ENCODE peak calls at places on chromosomes 2 and 18, in ten cellular contexts. G is omental fat pad; I is naive thymus-derived CD4-positive, alpha-beta T cell; A is activated CD8-positive, alpha-beta memory T cell treated with anti-CD3 and anti-CD28 coated beads for 48 hours; J is mesothelial cell of epicardium; E is nucleus accumbens; L is Kasumi-1; V is activated CD4-positive, alpha-beta T cell treated with anti-CD3 and anti-CD28 coated beads for 4 hours; Z is body of pancreas; X is NCI-H1105. B is an unnamed sample.

GRCh38 chr18:49944681-49945080 is 131.3 kb upstream of the ACAA2 start:
- DNase-seq in G (no peak), I (no peak), A (no peak), J (no peak), E (no peak), L (no peak), V (no peak), Z (peak; percentile 6), X (no peak), B (no peak)

GRCh38 chr2:236988690-236989639 is 96.7 kb upstream of the COPS8 start:
- DNase-seq in G (no peak), I (no peak), A (no peak), J (no peak), E (no peak), L (no peak), V (no peak), Z (peak; percentile 75), X (no peak), B (no peak)

GRCh38 chr2:151851761-151852160 is 23.5 kb upstream of the ARL5A start:
- DNase-seq in G (no peak), I (no peak), A (no peak), J (no peak), E (no peak), L (no peak), V (no peak), Z (no peak), X (no peak), B (no peak)

GRCh38 chr2:241666627-241667400 is 19.8 kb downstream of the DTYMK start:
- DNase-seq in G (no peak), I (no peak), A (no peak), J (peak; percentile 56), E (no peak), L (no peak), V (no peak), Z (no peak), X (no peak), B (no peak)

GRCh38 chr2:96508521-96509113 is 3.5 kb upstream of the NEURL3 start:
- DNase-seq in G (no peak), I (no peak), A (no peak), J (no peak), E (no peak), L (no peak), V (no peak), Z (no peak), X (no peak), B (no peak)

GRCh38 chr18:62737474-62737873 is 22.1 kb downstream of the PHLPP1 start:
- DNase-seq in G (no peak), I (no peak), A (no peak), J (no peak), E (no peak), L (no peak), V (no peak), Z (no peak), X (no peak), B (no peak)

GRCh38 chr2:20744366-20745335 is 77.7 kb downstream of the GDF7 start:
- DNase-seq in G (no peak), I (no peak), A (no peak), J (no peak), E (no peak), L (no peak), V (no peak), Z (no peak), X (no peak), B (no peak)

GRCh38 chr2:16663121-16663905 is 2.3 kb downstream of the CYRIA start:
- DNase-seq in G (no peak), I (no peak), A (no peak), J (no peak), E (no peak), L (no peak), V (no peak), Z (no peak), X (no peak), B (no peak)

GRCh38 chr18:59067873-59068272 is 71.8 kb upstream of the SEC11C start:
- DNase-seq in G (no peak), I (no peak), A (no peak), J (no peak), E (no peak), L (no peak), V (no peak), Z (peak; percentile 44), X (peak; percentile 39), B (no peak)

GRCh38 chr2:162085090-162085891 is 11.3 kb upstream of the DPP4 start:
- DNase-seq in G (no peak), I (no peak), A (no peak), J (no peak), E (no peak), L (no peak), V (no peak), Z (no peak), X (no peak), B (no peak)

GRCh38 chr2:105437708-105438103 is 38.9 kb upstream of the FHL2 start:
- DNase-seq in G (no peak), I (no peak), A (no peak), J (no peak), E (no peak), L (no peak), V (no peak), Z (no peak), X (no peak), B (no peak)

GRCh38 chr18:54242327-54242726 is 17.9 kb upstream of the MBD2 start:
- DNase-seq in G (no peak), I (no peak), A (no peak), J (no peak), E (no peak), L (no peak), V (no peak), Z (no peak), X (no peak), B (no peak)

GRCh38 chr2:173410579-173410978 is 55.9 kb downstream of the CDCA7 start:
- DNase-seq in G (no peak), I (no peak), A (no peak), J (no peak), E (no peak), L (no peak), V (no peak), Z (no peak), X (no peak), B (no peak)

GRCh38 chr18:70250781-70251180 is 38.1 kb upstream of the SOCS6 start:
- DNase-seq in G (no peak), I (no peak), A (no peak), J (no peak), E (no peak), L (no peak), V (no peak), Z (no peak), X (no peak), B (no peak)

GRCh38 chr2:45128580-45128997 is 119.3 kb upstream of the SIX2 start:
- DNase-seq in G (peak; percentile 74), I (no peak), A (no peak), J (no peak), E (no peak), L (no peak), V (no peak), Z (peak; percentile 51), X (no peak), B (no peak)

GRCh38 chr18:55455938-55456337 is 132.1 kb downstream of the TCF4 start:
- DNase-seq in G (no peak), I (no peak), A (no peak), J (no peak), E (no peak), L (no peak), V (no peak), Z (no peak), X (no peak), B (no peak)

GRCh38 chr2:235148201-235149170 is 196.7 kb downstream of the SH3BP4 start:
- DNase-seq in G (no peak), I (no peak), A (no peak), J (no peak), E (no peak), L (no peak), V (no peak), Z (no peak), X (no peak), B (no peak)

GRCh38 chr2:28160986-28161425 is 231.7 kb upstream of the FOSL2 start:
- DNase-seq in G (no peak), I (no peak), A (no peak), J (no peak), E (no peak), L (no peak), V (no peak), Z (no peak), X (no peak), B (no peak)

GRCh38 chr18:8162797-8163196 is 446.4 kb upstream of the RAB12 start:
- DNase-seq in G (no peak), I (no peak), A (no peak), J (no peak), E (no peak), L (no peak), V (no peak), Z (no peak), X (peak; percentile 72), B (no peak)

GRCh38 chr18:3008546-3008945 is 4.4 kb downstream of the LPIN2 start:
- DNase-seq in G (no peak), I (no peak), A (no peak), J (no peak), E (no peak), L (no peak), V (no peak), Z (no peak), X (no peak), B (no peak)

GRCh38 chr18:10304853-10305252 is 149.6 kb upstream of the APCDD1 start:
- DNase-seq in G (no peak), I (no peak), A (no peak), J (no peak), E (no peak), L (no peak), V (no peak), Z (peak; percentile 38), X (no peak), B (no peak)

GRCh38 chr18:27780061-27780740 is 396.7 kb downstream of the CDH2 start:
- DNase-seq in G (no peak), I (no peak), A (no peak), J (no peak), E (no peak), L (no peak), V (no peak), Z (no peak), X (no peak), B (no peak)

GRCh38 chr2:60070166-60070565 is 483.3 kb downstream of the BCL11A start:
- DNase-seq in G (no peak), I (no peak), A (no peak), J (no peak), E (no peak), L (no peak), V (no peak), Z (no peak), X (no peak), B (no peak)

GRCh38 chr2:160205511-160205910 is 5.4 kb upstream of the ITGB6 start:
- DNase-seq in G (no peak), I (no peak), A (no peak), J (no peak), E (no peak), L (no peak), V (no peak), Z (peak; percentile 59), X (no peak), B (no peak)

GRCh38 chr2:104853926-104854506 is at the start of gene POU3F3:
- DNase-seq in G (no peak), I (peak; percentile 50), A (no peak), J (no peak), E (peak; percentile 99), L (no peak), V (no peak), Z (peak; percentile 56), X (peak; percentile 91), B (peak; percentile 94)

GRCh38 chr2:126744640-126745039 is 88.7 kb downstream of the GYPC start:
- DNase-seq in G (no peak), I (no peak), A (no peak), J (no peak), E (no peak), L (no peak), V (no peak), Z (no peak), X (no peak), B (no peak)

GRCh38 chr18:12679183-12679786 is 21.4 kb upstream of the SPIRE1 start:
- DNase-seq in G (no peak), I (no peak), A (no peak), J (no peak), E (no peak), L (peak; percentile 91), V (no peak), Z (peak; percentile 37), X (no peak), B (no peak)

GRCh38 chr2:17620280-17620679 is 79.8 kb downstream of the VSNL1 start:
- DNase-seq in G (no peak), I (no peak), A (no peak), J (no peak), E (peak; percentile 37), L (no peak), V (no peak), Z (no peak), X (no peak), B (no peak)

B was measured in iPS DF 6.9.